ENCODE peak calls at places on chromosomes 6 and 20, in ten cellular contexts. M is pancreas; D is COR-L47; N is caudate nucleus; X is GDM1; Z is GM20000; F is NCI-H446 treated with DMSO at 0.1 percent for 48 hours; U is B cell; Q is stimulated activated naive B cell treated with anti-CD40 and anti-IgM and Interleukin-4, amounts not matched to agents 10 μg/mL and 1 μg/mL and 100 μg/mL, for 72 hours; C is neural crest cell. P is an unnamed sample.

GRCh38 chr6:33136310-33136895 is 55.9 kb downstream of the COL11A2 start:
- DNase-seq in M (no peak), D (no peak), N (no peak), X (no peak), Z (no peak), F (no peak), U (no peak), Q (no peak), C (no peak), P (no peak)

GRCh38 chr6:36443951-36444428 is 1.2 kb downstream of the KCTD20 start:
- DNase-seq in M (no peak), D (peak; percentile 15), N (no peak), X (no peak), Z (peak; percentile 34), F (no peak), U (peak; percentile 19), Q (no peak), C (no peak), P (peak; percentile 14)

GRCh38 chr6:40755046-40755681 is 168.0 kb upstream of the LRFN2 start:
- DNase-seq in M (no peak), D (no peak), N (no peak), X (no peak), Z (no peak), F (no peak), U (no peak), Q (no peak), C (no peak), P (no peak)

GRCh38 chr6:113630738-113631535 is 226.2 kb upstream of the MARCKS start:
- DNase-seq in M (no peak), D (no peak), N (peak; percentile 4), X (no peak), Z (peak; percentile 52), F (no peak), U (peak; percentile 83), Q (peak; percentile 84), C (no peak), P (no peak)

GRCh38 chr6:4059115-4059777 is 19.7 kb downstream of the FAM217A start:
- DNase-seq in M (no peak), D (no peak), N (no peak), X (peak; percentile 7), Z (no peak), F (no peak), U (no peak), Q (no peak), C (no peak), P (no peak)

GRCh38 chr20:35312348-35312747 is 20.1 kb upstream of the FAM83C start:
- DNase-seq in M (no peak), D (no peak), N (no peak), X (no peak), Z (no peak), F (no peak), U (no peak), Q (no peak), C (no peak), P (no peak)

GRCh38 chr6:5422321-5422915 is 161.1 kb downstream of the FARS2 start:
- DNase-seq in M (no peak), D (peak; percentile 11), N (no peak), X (no peak), Z (peak; percentile 13), F (no peak), U (peak; percentile 7), Q (no peak), C (no peak), P (no peak)

GRCh38 chr6:129844118-129844891 is 16.8 kb downstream of the TMEM244 start:
- DNase-seq in M (no peak), D (no peak), N (no peak), X (no peak), Z (no peak), F (no peak), U (no peak), Q (no peak), C (no peak), P (no peak)

GRCh38 chr6:5632348-5632935 is 371.1 kb downstream of the FARS2 start:
- DNase-seq in M (no peak), D (no peak), N (no peak), X (no peak), Z (no peak), F (no peak), U (no peak), Q (no peak), C (no peak), P (no peak)